ENCODE peak calls at places on chromosomes 2 and 18, in seven cellular contexts. G is H1, U is pancreas, H is stomach, S is GM23338, W is RWPE1, Z is hepatocyte. P is an unnamed sample.

GRCh38 chr2:86498468-86499260 is 57.5 kb downstream of the KDM3A start:
- DNase-seq in G (no peak), U (no peak), H (no peak), S (no peak), W (peak), Z (no peak), P (no peak)

GRCh38 chr18:1846640-1847039 is 724.7 kb downstream of the METTL4 start:
- DNase-seq in G (no peak), U (no peak), H (no peak), S (no peak), W (peak), Z (no peak), P (no peak)

GRCh38 chr2:236136483-236136882 is 31.7 kb downstream of the GBX2 start:
- DNase-seq in G (no peak), U (no peak), H (no peak), S (no peak), W (no peak), Z (no peak), P (no peak)

GRCh38 chr2:135685361-135685760 is 56.3 kb upstream of the UBXN4 start:
- DNase-seq in G (no peak), U (no peak), H (no peak), S (no peak), W (no peak), Z (no peak), P (no peak)

GRCh38 chr2:15521782-15522181 is 39.4 kb downstream of the NBAS start:
- DNase-seq in G (no peak), U (no peak), H (no peak), S (no peak), W (no peak), Z (no peak), P (no peak)

GRCh38 chr2:240623531-240624010 is 1.7 kb upstream of the GPR35 start:
- DNase-seq in G (no peak), U (no peak), H (no peak), S (no peak), W (no peak), Z (no peak), P (peak)

GRCh38 chr2:10042301-10043161 is 819 bp upstream of the KLF11 start:
- DNase-seq in G (peak), U (peak), H (peak), S (peak), W (no peak), Z (peak), P (peak)

GRCh38 chr2:85266424-85267041 is 61.3 kb downstream of the TGOLN2 start:
- DNase-seq in G (peak), U (peak), H (peak), S (peak), W (no peak), Z (peak), P (peak)

GRCh38 chr2:23828986-23829385 is 97.9 kb downstream of the ATAD2B start:
- DNase-seq in G (no peak), U (no peak), H (no peak), S (no peak), W (no peak), Z (no peak), P (no peak)

GRCh38 chr18:63161032-63161727 is 158.4 kb downstream of the BCL2 start:
- DNase-seq in G (no peak), U (no peak), H (no peak), S (no peak), W (no peak), Z (no peak), P (no peak)
- H3K27ac ChIP-seq in G (no peak), U (peak), H (peak), S (no peak), W (peak), Z (peak), P (peak)

DNA sequence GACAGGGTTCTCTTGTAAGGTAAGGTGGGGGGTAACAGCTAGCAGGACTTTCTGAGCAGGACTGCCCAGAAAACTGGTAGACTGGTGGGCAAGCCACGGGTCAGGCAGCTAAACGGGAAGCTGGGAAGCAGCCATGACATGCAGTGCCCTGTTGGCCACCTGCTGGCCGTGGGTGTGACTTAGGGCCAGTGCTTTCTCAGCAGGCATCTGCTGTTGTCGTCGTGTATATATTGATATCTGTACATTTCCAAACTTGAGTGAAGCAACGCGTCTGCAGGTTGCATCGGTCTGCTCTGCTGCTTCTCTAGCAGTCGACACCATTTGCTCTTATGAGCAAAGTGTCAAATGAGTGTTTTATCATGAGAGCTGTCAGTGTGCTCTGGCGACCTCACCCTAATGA is 31.0 kb downstream of the COA5 start:
- DNase-seq in G (no peak), U (no peak), H (no peak), S (no peak), W (no peak), Z (no peak), P (no peak)
- TF ChIP-seq CTCF in G (peak), U (no peak), H (no peak), S (no peak), W (no peak), Z (no peak), P (no peak)

GRCh38 chr2:16640024-16640423 is 25.6 kb downstream of the CYRIA start:
- DNase-seq in G (no peak), U (no peak), H (no peak), S (no peak), W (no peak), Z (no peak), P (no peak)

GRCh38 chr2:16639431-16639830 is 26.2 kb downstream of the CYRIA start:
- DNase-seq in G (no peak), U (no peak), H (no peak), S (no peak), W (no peak), Z (no peak), P (no peak)

GRCh38 chr2:16643099-16643498 is 22.5 kb downstream of the CYRIA start:
- DNase-seq in G (no peak), U (no peak), H (no peak), S (no peak), W (no peak), Z (no peak), P (no peak)

GRCh38 chr2:16640867-16641266 is 24.8 kb downstream of the CYRIA start:
- DNase-seq in G (no peak), U (no peak), H (no peak), S (no peak), W (no peak), Z (no peak), P (no peak)

GRCh38 chr2:16641509-16641908 is 24.1 kb downstream of the CYRIA start:
- DNase-seq in G (no peak), U (no peak), H (no peak), S (no peak), W (no peak), Z (no peak), P (no peak)
- H3K27ac ChIP-seq in G (no peak), U (no peak), H (no peak), S (no peak), W (no peak), Z (no peak), P (no peak)

GRCh38 chr2:29228276-29228675 is 113.1 kb downstream of the CLIP4 start:
- DNase-seq in G (no peak), U (no peak), H (no peak), S (no peak), W (no peak), Z (no peak), P (no peak)
- TF ChIP-seq CTCF in G (no peak), U (no peak), H (no peak), S (no peak), W (no peak), Z (no peak), P (no peak)

DNA sequence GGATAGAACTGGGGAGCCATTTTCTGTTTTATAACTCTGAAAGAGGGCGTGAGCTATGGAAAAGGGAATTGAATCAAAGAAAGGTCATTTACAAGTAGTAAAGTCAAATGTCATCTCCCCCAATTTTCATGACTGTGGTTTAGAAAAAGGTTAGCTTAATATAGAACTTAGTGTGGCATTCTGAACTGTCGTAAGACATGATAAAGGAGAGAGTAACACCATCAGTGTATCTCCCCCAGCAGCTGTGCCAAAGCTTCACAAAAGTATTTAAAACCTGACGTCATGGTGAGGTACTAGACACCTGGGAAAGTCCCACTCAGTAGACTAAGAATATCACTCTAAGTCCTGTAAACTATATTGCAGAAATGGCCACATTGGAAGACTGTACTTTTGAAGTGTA is 5.8 kb upstream of the IKZF2 start:
- DNase-seq in G (no peak), U (no peak), H (no peak), S (no peak), W (no peak), Z (no peak), P (no peak)
- H3K27ac ChIP-seq in G (no peak), U (no peak), H (no peak), S (no peak), W (no peak), Z (no peak), P (no peak)

DNA sequence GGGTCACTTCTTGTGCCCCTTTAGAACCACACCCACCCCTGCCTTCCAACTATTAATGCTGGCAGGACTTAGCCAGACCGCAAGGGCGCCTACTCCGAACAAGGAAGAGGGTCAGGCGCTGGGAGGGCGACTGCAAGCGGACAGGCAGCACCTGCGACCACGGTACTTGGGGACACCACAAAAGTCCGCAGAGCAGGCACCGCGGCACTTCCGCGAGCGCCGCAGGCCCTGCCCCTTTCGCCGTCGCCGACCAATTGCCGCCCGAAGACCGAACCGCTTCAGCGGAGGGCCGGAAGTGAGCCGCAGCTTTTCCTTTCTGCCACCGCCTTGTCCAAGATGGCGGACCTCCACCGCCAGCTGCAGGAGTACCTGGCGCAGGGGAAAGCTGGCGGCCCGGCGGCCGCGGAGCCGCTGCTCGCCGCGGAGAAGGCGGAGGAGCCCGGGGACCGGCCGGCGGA is at the start of gene SFT2D3:
- DNase-seq in G (peak), U (peak), H (peak), S (peak), W (peak), Z (peak), P (peak)
- TF ChIP-seq CTCF in G (no peak), U (no peak), H (no peak), S (no peak), W (no peak), Z (no peak), P (peak)

DNA sequence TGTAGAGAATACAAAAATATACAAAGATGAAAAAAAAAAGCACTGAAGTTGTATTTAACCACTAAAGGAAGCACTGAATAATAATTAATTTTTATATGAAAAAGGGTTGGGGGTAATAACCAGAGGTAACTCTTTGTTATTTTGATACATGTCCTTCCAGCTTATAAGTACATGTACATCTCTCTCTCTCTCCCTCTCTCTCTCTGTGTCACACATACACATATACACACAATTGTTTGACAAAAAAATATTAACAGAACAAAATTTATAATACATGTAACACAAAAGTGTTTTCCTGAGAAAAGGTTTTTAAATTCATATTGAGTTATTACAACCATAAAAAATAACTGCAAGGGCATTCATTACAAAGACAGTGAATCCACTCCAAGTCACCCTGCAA is 4.6 kb downstream of the WIPF1 start:
- DNase-seq in G (no peak), U (no peak), H (no peak), S (no peak), W (no peak), Z (no peak), P (no peak)
- H3K27ac ChIP-seq in G (no peak), U (no peak), H (peak), S (no peak), W (no peak), Z (no peak), P (peak)

P was measured in lower lobe of right lung.